ENCODE peak calls at places on chromosomes 2 and 18, in nine cellular contexts. P is endothelial cell; A is stimulated activated CD8-positive, alpha-beta memory T cell treated with anti-CD3 and anti-CD28 coated beads, Interleukin-15, amount 100 ng/mL, for 24 hours; O is posterior vena cava; U is DMS53; G is caudate nucleus; L is activated CD4-positive, alpha-beta T cell treated with anti-CD3 and anti-CD28 coated beads for 48 hours; M is iPS DF 6.9; H is GM12892. K is an unnamed sample.

GRCh38 chr2:37623971-37624897 is 47.2 kb downstream of the CDC42EP3 start:
- DNase-seq in A (no peak), G (no peak), U (peak), L (peak), H (no peak), P (no peak), M (no peak), O (no peak), K (no peak)

GRCh38 chr2:175309799-175310198 is 128.3 kb upstream of the ATP5MC3 start:
- DNase-seq in U (peak), M (peak), G (no peak), L (peak), A (no peak), P (peak), O (no peak), H (no peak), K (no peak)

GRCh38 chr2:105936954-105937353 is 192.2 kb downstream of the NCK2 start:
- DNase-seq in H (no peak), U (no peak), O (no peak), M (no peak), G (no peak), P (no peak), A (no peak), L (no peak), K (no peak)

GRCh38 chr2:20419007-20419576 is 27.8 kb upstream of the RHOB start:
- DNase-seq in M (no peak), L (no peak), O (no peak), U (no peak), H (no peak), G (no peak), A (no peak), P (no peak), K (no peak)

GRCh38 chr2:209322041-209322440 is 101.8 kb upstream of the MAP2 start:
- DNase-seq in O (no peak), L (no peak), M (no peak), H (no peak), G (no peak), A (no peak), P (no peak), U (peak), K (no peak)

GRCh38 chr2:16124881-16125613 is 184.7 kb downstream of the MYCN start:
- DNase-seq in U (no peak), O (no peak), G (no peak), M (no peak), L (no peak), P (no peak), H (no peak), A (no peak), K (no peak)

GRCh38 chr2:15780912-15781574 is 159.3 kb upstream of the MYCN start:
- DNase-seq in U (peak), L (no peak), G (no peak), O (peak), A (no peak), P (no peak), M (no peak), H (no peak), K (no peak)

GRCh38 chr18:22168360-22168921 is 948 bp upstream of the GATA6 start:
- DNase-seq in A (no peak), U (peak), P (peak), O (no peak), L (no peak), M (no peak), H (no peak), G (no peak), K (no peak)

GRCh38 chr2:100197643-100198153 is 55.3 kb upstream of the AFF3 start:
- DNase-seq in P (peak), U (peak), O (peak), L (no peak), M (no peak), A (no peak), H (no peak), G (no peak), K (no peak)

GRCh38 chr2:64291181-64291580 is 147.0 kb upstream of the PELI1 start:
- DNase-seq in P (no peak), M (no peak), L (no peak), U (no peak), A (no peak), O (no peak), H (no peak), G (no peak), K (no peak)

GRCh38 chr2:70412294-70413075 is 110.6 kb upstream of the FAM136A start:
- DNase-seq in O (no peak), U (no peak), L (no peak), H (no peak), P (no peak), G (no peak), M (no peak), A (no peak), K (no peak)

GRCh38 chr2:71933467-71934319 is 214.0 kb downstream of the CYP26B1 start:
- DNase-seq in P (no peak), L (no peak), O (peak), H (no peak), M (no peak), U (peak), A (no peak), G (no peak), K (no peak)

GRCh38 chr2:154261473-154262027 is 389.8 kb downstream of the GALNT13 start:
- DNase-seq in A (no peak), H (no peak), O (no peak), G (no peak), M (no peak), L (no peak), P (no peak), U (no peak), K (no peak)

GRCh38 chr2:216210711-216211131 is 101.6 kb downstream of the XRCC5 start:
- DNase-seq in P (peak), O (no peak), H (no peak), G (no peak), L (no peak), A (no peak), M (no peak), U (no peak), K (no peak)

GRCh38 chr18:49028801-49029506 is 78.2 kb upstream of the SMAD7 start:
- DNase-seq in U (no peak), L (no peak), O (no peak), H (no peak), M (no peak), A (no peak), P (no peak), G (no peak), K (no peak)

GRCh38 chr2:198004173-198004572 is 199.8 kb downstream of the PLCL1 start:
- DNase-seq in O (no peak), G (no peak), A (no peak), P (no peak), M (no peak), H (no peak), U (no peak), L (no peak), K (no peak)

GRCh38 chr2:12119841-12120240 is 373.4 kb downstream of the LPIN1 start:
- DNase-seq in U (no peak), G (no peak), A (no peak), M (no peak), H (no peak), O (no peak), L (no peak), P (no peak), K (no peak)

GRCh38 chr2:187302619-187303018 is 145.4 kb downstream of the CALCRL start:
- DNase-seq in M (no peak), P (no peak), A (no peak), L (no peak), H (no peak), O (no peak), G (no peak), U (peak), K (no peak)

GRCh38 chr2:217110550-217110949 is 250.7 kb upstream of the TNP1 start:
- DNase-seq in O (no peak), U (no peak), H (no peak), L (no peak), P (no peak), A (no peak), M (no peak), G (no peak), K (no peak)

GRCh38 chr2:217795706-217796465 is 206.9 kb downstream of the TNS1 start:
- DNase-seq in O (peak), G (no peak), L (no peak), P (no peak), M (no peak), A (no peak), U (no peak), H (no peak), K (no peak)

GRCh38 chr2:133266926-133267590 is 301.2 kb downstream of the NCKAP5 start:
- DNase-seq in L (no peak), O (no peak), G (no peak), P (peak), U (peak), M (no peak), H (no peak), A (no peak), K (no peak)

GRCh38 chr18:682833-683232 is 25.4 kb downstream of the TYMS start:
- DNase-seq in P (no peak), A (no peak), G (no peak), M (no peak), L (no peak), H (no peak), O (no peak), U (no peak), K (no peak)

GRCh38 chr2:69464575-69464974 is 27.3 kb upstream of the NFU1 start:
- DNase-seq in A (no peak), H (no peak), O (peak), U (no peak), G (no peak), L (no peak), M (no peak), P (no peak), K (no peak)

GRCh38 chr2:215613265-215613664 is 177.4 kb upstream of the FN1 start:
- DNase-seq in G (no peak), O (no peak), H (no peak), M (no peak), A (no peak), L (no peak), U (no peak), P (no peak), K (no peak)

GRCh38 chr18:56890632-56891031 is 239.5 kb downstream of the WDR7 start:
- DNase-seq in U (peak), H (no peak), M (no peak), P (no peak), L (no peak), A (no peak), O (no peak), G (no peak), K (no peak)

GRCh38 chr2:155528034-155528433 is 804.5 kb downstream of the NR4A2 start:
- DNase-seq in G (no peak), L (no peak), M (no peak), O (no peak), P (no peak), A (no peak), U (no peak), H (no peak), K (no peak)

GRCh38 chr2:8448822-8449577 is 232.9 kb upstream of the ID2 start:
- DNase-seq in G (no peak), H (no peak), U (no peak), A (no peak), M (no peak), O (no peak), P (no peak), L (no peak), K (no peak)

GRCh38 chr2:105056245-105056644 is 18.4 kb downstream of the MRPS9 start:
- DNase-seq in A (no peak), O (no peak), L (no peak), U (no peak), H (no peak), M (no peak), G (no peak), P (no peak), K (no peak)

GRCh38 chr2:151664520-151664919 is 69.8 kb downstream of the NEB start:
- DNase-seq in A (no peak), H (no peak), P (no peak), L (no peak), U (no peak), M (no peak), O (no peak), G (no peak), K (no peak)

GRCh38 chr2:217774232-217774631 is 228.6 kb downstream of the TNS1 start:
- DNase-seq in L (no peak), U (peak), M (no peak), A (no peak), O (no peak), G (no peak), H (no peak), P (no peak), K (no peak)